ENCODE peak calls at places on chromosomes 7 and 10, in ten cellular contexts. D is stimulated activated CD8-positive, alpha-beta memory T cell treated with anti-CD3 and anti-CD28 coated beads, Interleukin-4, amount 100 ng/mL, for 48 hours; N is HFFc6; F is anterior cingulate cortex; T is NAMALWA; U is mesenchymal stem cell; I is A673; V is smooth muscle cell of the brain vasculature; Q is EL; W is ureter. A is an unnamed sample.

GRCh38 chr7:39703143-39703542 is 79.8 kb downstream of the RALA start:
- DNase-seq in V (no peak), W (no peak), N (no peak), I (peak; percentile 57), T (peak; percentile 34), D (no peak), Q (no peak), F (no peak), U (peak; percentile 35), A (no peak)

GRCh38 chr10:118047363-118047719 is 600 bp upstream of the RAB11FIP2 start:
- DNase-seq in I (peak; percentile 3), D (no peak), N (no peak), T (no peak), W (no peak), Q (no peak), F (no peak), V (no peak), U (no peak), A (no peak)

GRCh38 chr7:135260930-135261721 is 27.5 kb downstream of the STRA8 start:
- DNase-seq in U (no peak), N (no peak), I (peak; percentile 48), V (peak; percentile 4), W (no peak), T (no peak), Q (no peak), F (peak; percentile 12), D (no peak), A (no peak)

GRCh38 chr10:97820305-97820704 is 29.3 kb upstream of the GOLGA7B start:
- DNase-seq in U (no peak), D (no peak), I (no peak), T (no peak), F (no peak), Q (no peak), W (no peak), N (no peak), V (no peak), A (no peak)

GRCh38 chr10:27319752-27320561 is 79.4 kb upstream of the ACBD5 start:
- DNase-seq in N (no peak), U (peak; percentile 6), I (no peak), T (no peak), F (no peak), Q (peak; percentile 53), W (peak; percentile 77), V (no peak), D (peak; percentile 59), A (peak; percentile 87)

GRCh38 chr7:33959676-33960075 is 54.3 kb downstream of the BMPER start:
- DNase-seq in T (no peak), N (no peak), I (no peak), D (no peak), V (no peak), W (no peak), Q (no peak), F (no peak), U (no peak), A (no peak)

GRCh38 chr7:26035552-26035951 is 116.4 kb upstream of the NFE2L3 start:
- DNase-seq in N (no peak), T (no peak), Q (no peak), V (no peak), I (no peak), F (no peak), W (no peak), U (no peak), D (no peak), A (peak; percentile 13)

GRCh38 chr10:133420579-133420978 is 3.8 kb downstream of the SPRN start:
- DNase-seq in D (no peak), N (no peak), I (no peak), T (no peak), U (no peak), V (no peak), F (no peak), W (no peak), Q (no peak), A (no peak)

GRCh38 chr7:142385528-142386340 is 127.9 kb upstream of the PRSS58 start:
- DNase-seq in N (peak; percentile 69), Q (peak; percentile 75), U (peak; percentile 73), T (peak; percentile 77), W (no peak), V (peak; percentile 20), D (peak; percentile 61), F (peak; percentile 11), I (peak; percentile 78), A (peak; percentile 95)

GRCh38 chr7:37732253-37732652 is 48.7 kb downstream of the GPR141 start:
- DNase-seq in V (no peak), Q (no peak), D (peak; percentile 30), N (no peak), I (peak; percentile 21), W (peak; percentile 49), T (peak; percentile 66), F (no peak), U (no peak), A (peak; percentile 96)

GRCh38 chr10:96588601-96589419 is 2.0 kb upstream of the TM9SF3 start:
- DNase-seq in V (no peak), U (peak; percentile 18), T (peak; percentile 47), Q (peak; percentile 53), N (peak; percentile 45), I (peak; percentile 15), D (peak; percentile 30), F (no peak), W (no peak), A (no peak)

GRCh38 chr7:110591341-110591740 is 499.6 kb upstream of the LRRN3 start:
- DNase-seq in I (no peak), W (no peak), F (no peak), D (no peak), V (no peak), Q (peak; percentile 6), N (peak; percentile 41), T (no peak), U (peak; percentile 57), A (no peak)

GRCh38 chr7:15461576-15461975 is 100.2 kb downstream of the AGMO start:
- DNase-seq in D (no peak), U (peak; percentile 63), N (peak; percentile 91), I (peak; percentile 57), T (no peak), W (no peak), F (no peak), V (peak; percentile 92), Q (peak; percentile 94), A (no peak)

GRCh38 chr7:129750091-129750870 is 138.8 kb downstream of the NRF1 start:
- DNase-seq in N (no peak), F (no peak), D (no peak), V (no peak), T (no peak), I (no peak), Q (no peak), U (no peak), W (no peak), A (no peak)

GRCh38 chr10:69057261-69057950 is 30.5 kb upstream of the SRGN start:
- DNase-seq in W (no peak), Q (no peak), N (no peak), V (no peak), U (no peak), D (peak; percentile 42), T (no peak), F (no peak), I (no peak), A (peak; percentile 92)

A was measured in NB4.